ENCODE peak calls at places on chromosomes 2 and 18, in nine cellular contexts. G, I, S, D, Y, T, U, F and O are unnamed samples. For H3K4me1, the result is how much of the 10 kb centered on the place peaks cover.

GRCh38 chr18:58937204-58937603 is 72.5 kb downstream of the ZNF532 start:
- DNase-seq in G (no peak), I (no peak), S (no peak), D (no peak), Y (no peak), T (no peak), U (no peak), F (no peak), O (no peak)

GRCh38 chr18:11324510-11324909 is 175.1 kb upstream of the PIEZO2 start:
- DNase-seq in G (no peak), I (no peak), S (no peak), D (no peak), Y (no peak), T (no peak), U (no peak), F (no peak), O (no peak)

GRCh38 chr18:23291456-23292205 is 156.3 kb downstream of the CABLES1 start:
- DNase-seq in G (peak), I (no peak), S (no peak), D (no peak), Y (no peak), T (no peak), U (no peak), F (no peak), O (no peak)

GRCh38 chr2:223092667-223093066 is 40.7 kb downstream of the KCNE4 start:
- DNase-seq in G (no peak), I (no peak), S (no peak), D (no peak), Y (no peak), T (no peak), U (no peak), F (no peak), O (no peak)

GRCh38 chr2:20128506-20129319 is 77.3 kb upstream of the LAPTM4A start:
- DNase-seq in G (no peak), I (no peak), S (no peak), D (no peak), Y (no peak), T (no peak), U (no peak), F (no peak), O (no peak)

GRCh38 chr2:57936216-57936615 is 110.4 kb upstream of the VRK2 start:
- DNase-seq in G (no peak), I (no peak), S (no peak), D (no peak), Y (no peak), T (no peak), U (no peak), F (no peak), O (no peak)

GRCh38 chr2:199364153-199364552 is 93.6 kb downstream of the SATB2 start:
- DNase-seq in G (no peak), I (no peak), S (no peak), D (no peak), Y (no peak), T (no peak), U (no peak), F (no peak), O (no peak)

GRCh38 chr2:241312082-241312481 is 3.4 kb downstream of the HDLBP start:
- DNase-seq in G (no peak), I (no peak), S (no peak), D (no peak), Y (no peak), T (no peak), U (no peak), F (no peak), O (no peak)

GRCh38 chr18:73509460-73509859 is 638.2 kb downstream of the FBXO15 start:
- DNase-seq in G (no peak), I (no peak), S (no peak), D (no peak), Y (no peak), T (no peak), U (no peak), F (no peak), O (no peak)

DNA sequence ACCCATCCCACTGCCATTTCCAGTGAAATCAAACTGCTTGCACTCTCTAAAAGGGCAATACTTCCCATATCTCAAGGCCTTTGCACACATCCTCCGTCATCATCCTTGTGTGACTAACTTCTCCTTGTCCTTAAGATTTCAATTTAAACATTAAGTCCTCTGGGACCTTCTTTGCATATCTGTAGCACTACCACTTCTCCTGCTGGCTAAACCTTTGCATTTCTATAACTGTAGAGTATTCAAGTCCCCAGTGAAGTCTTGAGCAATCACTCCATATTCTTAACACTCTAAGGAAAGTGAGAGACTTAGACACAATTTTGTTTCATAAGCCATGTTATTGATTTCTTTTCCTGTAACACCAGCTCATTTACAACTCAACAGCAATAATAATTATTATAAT is 136.8 kb upstream of the EPHA4 start:
- DNase-seq in G (no peak), I (no peak), S (no peak), D (no peak), Y (no peak), T (no peak), U (no peak), F (no peak), O (no peak)
- H3K4me1 ChIP-seq in G (under half), I (under half), S (under half), D (under half), Y (under half), T (under half), U (under half), F (under half), O (under half)

DNA sequence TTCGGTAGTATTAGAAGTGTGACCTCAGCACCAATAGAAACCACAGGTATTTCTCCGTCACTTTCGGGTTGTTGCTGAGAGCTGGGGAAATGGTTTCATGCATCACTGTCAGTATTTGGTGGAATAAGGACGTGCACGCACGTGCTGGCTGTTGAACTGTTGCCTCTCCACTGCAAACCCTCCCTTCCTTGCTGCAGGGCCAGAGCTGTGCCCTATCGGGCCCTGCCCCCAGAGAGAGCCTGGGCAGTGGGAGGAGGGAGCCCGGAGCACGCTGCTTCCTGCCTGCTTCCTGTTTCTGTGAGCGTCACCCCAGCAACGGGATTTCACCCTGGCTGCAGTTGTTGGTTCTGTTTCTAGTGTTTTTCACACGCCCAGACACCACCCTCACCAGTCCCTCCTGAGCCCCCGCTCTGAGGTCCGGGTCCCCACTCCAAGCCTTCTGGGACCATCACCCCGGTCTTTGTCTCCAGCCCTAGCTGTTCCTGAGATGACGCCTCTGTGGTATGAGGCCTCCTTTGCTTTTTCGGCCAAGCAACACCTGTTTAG is 47.4 kb downstream of the LRRFIP1 start:
- DNase-seq in G (no peak), I (peak), S (peak), D (peak), Y (peak), T (peak), U (peak), F (peak), O (no peak)
- TF ChIP-seq POLR2A in G (no peak), I (no peak), S (no peak), D (peak), Y (peak), T (peak), U (no peak), F (no peak), O (no peak)

GRCh38 chr18:64372850-64373249 is 224.0 kb upstream of the LINC00305 start:
- DNase-seq in G (no peak), I (no peak), S (no peak), D (no peak), Y (no peak), T (no peak), U (no peak), F (no peak), O (no peak)
- H3K27ac ChIP-seq in G (no peak), I (no peak), S (no peak), D (no peak), Y (no peak), T (no peak), U (no peak), F (no peak), O (no peak)

GRCh38 chr2:216346781-216347180 is 25.5 kb downstream of the MARCHF4 start:
- DNase-seq in G (no peak), I (no peak), S (no peak), D (no peak), Y (no peak), T (no peak), U (no peak), F (no peak), O (no peak)

GRCh38 chr2:216350214-216350789 is 22.0 kb downstream of the MARCHF4 start:
- DNase-seq in G (no peak), I (no peak), S (no peak), D (no peak), Y (no peak), T (no peak), U (no peak), F (no peak), O (no peak)

GRCh38 chr2:216351172-216351925 is 20.9 kb downstream of the MARCHF4 start:
- DNase-seq in G (no peak), I (no peak), S (no peak), D (no peak), Y (no peak), T (no peak), U (no peak), F (no peak), O (no peak)

GRCh38 chr2:216349366-216349765 is 22.9 kb downstream of the MARCHF4 start:
- DNase-seq in G (no peak), I (no peak), S (no peak), D (no peak), Y (no peak), T (no peak), U (no peak), F (no peak), O (no peak)

DNA sequence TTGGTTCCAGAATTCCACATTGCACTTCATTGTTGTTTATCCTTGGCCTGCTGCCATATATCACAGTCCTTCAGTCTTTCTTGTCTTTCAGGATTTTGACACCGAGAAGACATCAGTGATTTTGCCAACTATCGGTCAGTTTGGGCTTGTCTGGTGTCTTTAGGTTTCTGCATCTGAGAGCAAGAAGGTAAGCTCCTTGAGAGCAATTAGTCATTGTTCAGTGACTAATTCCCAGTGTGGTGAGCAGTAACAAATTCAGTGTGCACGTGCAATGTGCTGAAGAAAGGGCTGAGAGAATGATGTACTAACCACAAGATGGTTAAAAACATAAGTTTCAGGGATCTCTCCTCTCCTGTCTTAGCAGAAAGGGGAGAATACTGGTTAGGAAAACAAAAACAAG is 23.4 kb downstream of the MARCHF4 start:
- DNase-seq in G (no peak), I (no peak), S (no peak), D (no peak), Y (no peak), T (no peak), U (no peak), F (no peak), O (no peak)
- H3K4me1 ChIP-seq in G (under half), I (under half), S (under half), D (under half), Y (under half), T (under half), U (under half), F (under half), O (under half)

GRCh38 chr18:8705280-8705940 is at the start of gene MTCL1:
- DNase-seq in G (no peak), I (peak), S (peak), D (peak), Y (no peak), T (peak), U (no peak), F (peak), O (no peak)
- TF ChIP-seq POLR2A in G (no peak), I (no peak), S (no peak), D (no peak), Y (no peak), T (no peak), U (no peak), F (no peak), O (no peak)

DNA sequence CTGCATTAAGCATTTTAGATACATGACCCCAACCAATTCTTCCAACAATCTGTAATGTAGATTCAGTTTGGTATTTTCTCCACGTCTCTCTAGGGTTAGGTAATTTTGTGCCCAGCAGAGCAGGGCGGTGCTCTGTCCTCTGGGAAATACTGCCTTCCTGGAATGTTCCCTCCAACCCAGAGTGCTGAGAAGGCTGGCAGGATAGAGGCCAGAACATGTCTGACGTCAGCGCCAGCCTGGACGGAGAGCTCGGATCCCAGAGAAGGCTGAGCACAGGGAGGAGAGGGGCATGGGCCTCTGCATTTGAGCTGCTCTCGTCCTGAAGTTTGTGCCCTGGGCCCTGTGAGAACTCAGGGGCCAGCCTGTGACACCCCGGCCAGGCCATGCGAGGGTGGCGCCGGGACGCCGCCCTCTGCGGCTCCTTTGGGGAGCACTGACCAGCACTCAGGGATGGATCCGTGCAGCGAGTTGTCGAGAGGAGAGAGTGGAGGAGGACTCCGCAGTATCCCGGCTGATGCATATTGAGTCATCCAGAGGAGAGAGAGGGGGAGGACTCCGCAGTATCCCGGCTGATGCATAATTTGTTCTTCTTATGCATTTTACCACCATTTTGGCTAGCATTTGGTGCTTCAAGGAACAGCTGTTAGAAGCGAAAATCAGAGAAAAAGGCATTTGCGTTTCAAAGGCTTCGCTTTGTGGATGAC is 80.0 kb upstream of the PXDN start:
- DNase-seq in G (no peak), I (no peak), S (no peak), D (no peak), Y (no peak), T (no peak), U (no peak), F (no peak), O (no peak)
- H3K27ac ChIP-seq in G (no peak), I (no peak), S (peak), D (no peak), Y (peak), T (peak), U (no peak), F (no peak), O (no peak)

DNA sequence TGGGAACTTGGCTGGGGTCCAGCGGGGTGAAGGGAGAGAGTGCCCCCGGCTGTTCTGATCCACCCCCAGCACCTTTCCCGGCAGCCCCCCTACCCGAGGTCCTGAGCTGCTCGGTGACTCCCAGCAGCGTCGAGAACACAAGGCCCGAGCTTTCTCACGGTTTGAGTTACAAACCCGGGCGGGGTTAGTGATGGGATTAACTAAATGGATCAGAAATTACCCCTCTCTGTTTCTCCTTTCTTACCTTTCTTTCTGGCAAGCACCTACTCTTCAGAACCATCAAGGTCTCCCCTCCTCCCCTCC is 139.4 kb upstream of the GPC1 start:
- DNase-seq in G (no peak), I (no peak), S (no peak), D (no peak), Y (no peak), T (no peak), U (no peak), F (no peak), O (no peak)
- H3K4me1 ChIP-seq in G (under half), I (under half), S (under half), D (under half), Y (under half), T (under half), U (under half), F (under half), O (under half)

GRCh38 chr18:21598726-21599584 is 1.5 kb downstream of the ESCO1 start:
- DNase-seq in G (peak), I (no peak), S (no peak), D (peak), Y (no peak), T (no peak), U (no peak), F (peak), O (no peak)

GRCh38 chr18:21599585-21600525 is 649 bp downstream of the ESCO1 start:
- DNase-seq in G (no peak), I (peak), S (peak), D (no peak), Y (no peak), T (peak), U (no peak), F (peak), O (no peak)

GRCh38 chr18:21602302-21602592 is 1.7 kb upstream of the ESCO1 start:
- DNase-seq in G (no peak), I (no peak), S (peak), D (no peak), Y (no peak), T (no peak), U (no peak), F (no peak), O (no peak)

GRCh38 chr18:21597616-21598015 is 2.9 kb downstream of the ESCO1 start:
- DNase-seq in G (no peak), I (no peak), S (no peak), D (no peak), Y (no peak), T (no peak), U (no peak), F (no peak), O (no peak)

DNA sequence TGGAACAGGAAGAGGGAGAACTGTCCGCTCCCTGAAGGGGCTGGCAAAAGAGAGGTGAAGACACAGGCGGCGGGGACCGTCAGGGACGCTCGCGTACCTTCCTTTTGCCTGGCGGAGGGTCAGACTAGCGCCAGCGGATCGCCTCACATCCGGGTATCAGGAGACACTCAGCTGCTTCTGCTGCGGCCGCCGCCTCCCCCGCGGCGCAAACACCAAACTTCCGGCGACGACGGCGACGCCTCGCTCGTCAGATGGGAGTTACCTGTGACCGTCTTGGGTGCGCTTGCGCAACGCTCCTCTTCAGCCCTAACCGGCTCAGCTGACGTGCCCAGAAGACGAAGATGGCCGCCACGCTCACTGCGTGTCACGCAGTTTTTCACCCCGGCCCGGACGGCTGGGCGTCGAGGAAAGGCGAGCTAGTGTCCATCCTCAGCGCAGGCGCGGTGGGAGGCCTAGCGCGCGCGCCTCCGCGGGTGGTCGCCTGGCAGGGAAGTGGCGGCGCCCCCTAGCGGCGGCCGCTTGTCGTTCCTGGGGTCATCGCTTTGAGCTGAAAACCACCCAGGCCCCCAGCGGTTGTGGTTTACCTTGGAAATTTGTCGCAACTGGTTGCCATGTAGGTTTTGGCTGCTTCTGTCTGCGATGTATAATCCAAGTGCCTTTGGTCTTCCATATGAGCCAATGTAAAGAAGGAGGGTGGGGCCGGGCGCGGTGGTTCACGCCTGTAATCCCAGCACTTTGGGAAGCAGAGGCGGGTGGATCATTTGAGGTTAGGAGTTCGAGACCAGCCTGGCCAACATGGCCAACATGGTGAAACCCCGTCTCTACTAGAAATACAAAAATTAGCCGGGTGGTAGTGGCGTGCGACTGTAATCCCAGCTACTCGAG is at the start of gene ESCO1:
- DNase-seq in G (peak), I (peak), S (peak), D (peak), Y (peak), T (peak), U (peak), F (peak), O (peak)
- TF ChIP-seq POLR2A in G (no peak), I (peak), S (peak), D (peak), Y (peak), T (peak), U (peak), F (peak), O (peak)

GRCh38 chr18:62001396-62001795 is 108.6 kb upstream of the RNF152 start:
- DNase-seq in G (no peak), I (no peak), S (no peak), D (no peak), Y (no peak), T (no peak), U (no peak), F (no peak), O (no peak)

GRCh38 chr18:61993831-61994230 is 101.0 kb upstream of the RNF152 start:
- DNase-seq in G (no peak), I (no peak), S (no peak), D (no peak), Y (no peak), T (no peak), U (no peak), F (no peak), O (no peak)

GRCh38 chr18:61998335-61998734 is 105.5 kb upstream of the RNF152 start:
- DNase-seq in G (no peak), I (no peak), S (no peak), D (no peak), Y (no peak), T (no peak), U (no peak), F (no peak), O (no peak)

GRCh38 chr18:61995547-61996062 is 102.8 kb upstream of the RNF152 start:
- DNase-seq in G (no peak), I (no peak), S (no peak), D (no peak), Y (no peak), T (no peak), U (no peak), F (no peak), O (no peak)

GRCh38 chr18:61998957-61999356 is 106.2 kb upstream of the RNF152 start:
- DNase-seq in G (no peak), I (no peak), S (no peak), D (no peak), Y (no peak), T (no peak), U (no peak), F (no peak), O (no peak)
- H3K27ac ChIP-seq in G (no peak), I (no peak), S (no peak), D (no peak), Y (no peak), T (no peak), U (no peak), F (no peak), O (no peak)